ENCODE peak calls at places on chromosome 7, in six cellular contexts. H, W, I, F, L and X are unnamed samples.

GRCh38 chr7:31373337-31374289 is 33.1 kb upstream of the NEUROD6 start:
- DNase-seq in H (no peak), W (peak), I (no peak), F (no peak), L (peak), X (peak)

GRCh38 chr7:69445549-69445948 is 152.7 kb upstream of the AUTS2 start:
- DNase-seq in H (no peak), W (no peak), I (no peak), F (no peak), L (no peak), X (no peak)

GRCh38 chr7:693280-693679 is 33.2 kb upstream of the DNAAF5 start:
- DNase-seq in H (no peak), W (no peak), I (no peak), F (no peak), L (no peak), X (no peak)

GRCh38 chr7:86914468-86915054 is 144.9 kb downstream of the ELAPOR2 start:
- DNase-seq in H (no peak), W (peak), I (no peak), F (no peak), L (peak), X (no peak)

GRCh38 chr7:10429516-10429915 is 544.2 kb upstream of the PHF14 start:
- DNase-seq in H (no peak), W (no peak), I (no peak), F (no peak), L (no peak), X (no peak)

GRCh38 chr7:31076051-31076450 is 23.9 kb downstream of the ADCYAP1R1 start:
- DNase-seq in H (no peak), W (no peak), I (no peak), F (no peak), L (no peak), X (no peak)

GRCh38 chr7:135877799-135878198 is 99.4 kb downstream of the MTPN start:
- DNase-seq in H (peak), W (peak), I (no peak), F (no peak), L (peak), X (no peak)

GRCh38 chr7:35891004-35891830 is 90.4 kb downstream of the SEPTIN7 start:
- DNase-seq in H (no peak), W (no peak), I (no peak), F (no peak), L (no peak), X (no peak)

GRCh38 chr7:40811666-40812065 is 676.9 kb downstream of the SUGCT start:
- DNase-seq in H (no peak), W (no peak), I (no peak), F (no peak), L (no peak), X (no peak)

GRCh38 chr7:3931843-3932242 is 630.8 kb downstream of the SDK1 start:
- DNase-seq in H (no peak), W (no peak), I (no peak), F (no peak), L (no peak), X (no peak)

GRCh38 chr7:22269963-22270362 is 87.0 kb downstream of the RAPGEF5 start:
- DNase-seq in H (no peak), W (no peak), I (no peak), F (no peak), L (no peak), X (no peak)

GRCh38 chr7:11760372-11760771 is 71.6 kb downstream of the THSD7A start:
- DNase-seq in H (peak), W (peak), I (no peak), F (no peak), L (no peak), X (no peak)

GRCh38 chr7:122470859-122471258 is 166.3 kb upstream of the FEZF1 start:
- DNase-seq in H (no peak), W (no peak), I (no peak), F (no peak), L (no peak), X (no peak)

GRCh38 chr7:94908204-94909022 is 1.0 kb downstream of the PPP1R9A start:
- DNase-seq in H (peak), W (peak), I (peak), F (no peak), L (peak), X (peak)

GRCh38 chr7:102173669-102174068 is 113.0 kb upstream of the SH2B2 start:
- DNase-seq in H (no peak), W (no peak), I (no peak), F (no peak), L (no peak), X (no peak)

GRCh38 chr7:102170417-102170970 is 116.2 kb upstream of the SH2B2 start:
- DNase-seq in H (no peak), W (peak), I (no peak), F (no peak), L (no peak), X (no peak)

GRCh38 chr7:102165136-102165535 is 121.5 kb upstream of the SH2B2 start:
- DNase-seq in H (no peak), W (no peak), I (no peak), F (no peak), L (no peak), X (no peak)

GRCh38 chr7:102167254-102167653 is 119.4 kb upstream of the SH2B2 start:
- DNase-seq in H (no peak), W (no peak), I (no peak), F (no peak), L (no peak), X (no peak)

GRCh38 chr7:102169651-102170416 is 116.8 kb upstream of the SH2B2 start:
- DNase-seq in H (no peak), W (peak), I (no peak), F (no peak), L (no peak), X (no peak)
- TF ChIP-seq CTCF in H (no peak), W (no peak), I (no peak), F (no peak), L (no peak), X (no peak)

GRCh38 chr7:133344275-133344674 is 91.4 kb downstream of the EXOC4 start:
- DNase-seq in H (no peak), W (peak), I (no peak), F (no peak), L (peak), X (no peak)

GRCh38 chr7:133352430-133352829 is 99.6 kb downstream of the EXOC4 start:
- DNase-seq in H (no peak), W (no peak), I (no peak), F (no peak), L (no peak), X (no peak)

GRCh38 chr7:133353775-133354174 is 100.9 kb downstream of the EXOC4 start:
- DNase-seq in H (no peak), W (no peak), I (no peak), F (no peak), L (no peak), X (no peak)

GRCh38 chr7:133345690-133346421 is 93.0 kb downstream of the EXOC4 start:
- DNase-seq in H (no peak), W (no peak), I (no peak), F (no peak), L (no peak), X (no peak)

GRCh38 chr7:133349101-133349500 is 96.2 kb downstream of the EXOC4 start:
- DNase-seq in H (no peak), W (no peak), I (no peak), F (no peak), L (no peak), X (no peak)
- TF ChIP-seq CTCF in H (no peak), W (no peak), I (no peak), F (no peak), L (no peak), X (no peak)

DNA sequence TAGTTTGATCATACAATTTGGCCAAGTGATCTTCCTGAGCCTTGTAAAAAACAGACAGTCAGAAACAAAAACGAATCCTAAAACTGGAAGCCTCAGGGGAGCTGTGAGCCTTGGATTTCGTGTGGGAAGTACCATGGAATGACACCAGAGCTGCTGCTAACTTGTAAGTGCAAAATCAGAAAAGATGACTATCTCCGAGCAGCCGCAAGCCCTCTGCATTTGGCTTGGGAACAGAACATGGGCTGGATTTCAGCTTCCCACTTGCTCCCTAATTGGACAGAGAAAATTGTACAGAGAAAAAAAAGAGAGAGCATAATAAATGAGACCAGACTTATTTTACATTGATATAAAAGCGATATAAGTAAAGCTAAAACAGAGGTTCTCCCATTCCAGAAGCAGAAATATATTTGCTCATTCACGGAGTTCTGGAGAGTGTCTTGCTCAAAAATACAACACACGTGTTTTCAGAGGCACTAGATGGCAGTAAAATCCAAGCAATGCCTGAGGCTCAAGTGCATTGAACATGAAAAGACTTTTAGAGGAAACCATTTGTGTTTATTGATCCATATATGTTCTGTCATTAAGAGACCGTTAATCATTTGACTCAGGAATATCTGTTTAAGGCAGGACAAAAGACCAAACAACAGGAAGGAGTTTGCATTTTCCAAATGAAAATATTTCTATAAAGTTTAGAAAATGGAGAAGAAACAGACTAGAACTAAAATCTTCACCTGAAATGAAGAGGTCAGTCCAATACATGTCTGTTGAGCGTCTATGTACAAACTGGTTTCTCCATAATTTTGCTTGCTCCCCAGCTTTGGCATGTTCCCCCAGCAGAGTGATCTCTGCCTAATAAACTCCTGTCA is 78.3 kb upstream of the SLC26A5 start:
- DNase-seq in H (peak), W (peak), I (no peak), F (no peak), L (peak), X (no peak)
- TF ChIP-seq CTCF in H (peak), W (peak), I (no peak), F (no peak), L (peak), X (no peak)

GRCh38 chr7:45080265-45080957 is 8.4 kb downstream of the NACAD start:
- DNase-seq in H (no peak), W (no peak), I (no peak), F (no peak), L (no peak), X (no peak)

GRCh38 chr7:45077579-45077978 is 11.2 kb downstream of the NACAD start:
- DNase-seq in H (no peak), W (no peak), I (no peak), F (no peak), L (no peak), X (no peak)

GRCh38 chr7:45075871-45076796 is 12.6 kb downstream of the NACAD start:
- DNase-seq in H (no peak), W (no peak), I (no peak), F (no peak), L (no peak), X (no peak)

GRCh38 chr7:45076946-45077345 is 11.8 kb downstream of the NACAD start:
- DNase-seq in H (no peak), W (no peak), I (no peak), F (no peak), L (no peak), X (no peak)

GRCh38 chr7:45078199-45078681 is 10.5 kb downstream of the NACAD start:
- DNase-seq in H (no peak), W (no peak), I (no peak), F (no peak), L (no peak), X (no peak)
- TF ChIP-seq CTCF in H (no peak), W (no peak), I (no peak), F (no peak), L (no peak), X (no peak)

GRCh38 chr7:50202052-50202555 is 102.4 kb upstream of the IKZF1 start:
- DNase-seq in H (no peak), W (no peak), I (no peak), F (no peak), L (no peak), X (no peak)

GRCh38 chr7:50203521-50203920 is 101.0 kb upstream of the IKZF1 start:
- DNase-seq in H (no peak), W (no peak), I (no peak), F (no peak), L (no peak), X (no peak)

GRCh38 chr7:50205011-50205410 is 99.5 kb upstream of the IKZF1 start:
- DNase-seq in H (no peak), W (no peak), I (no peak), F (no peak), L (no peak), X (no peak)

GRCh38 chr7:50206521-50207250 is 97.8 kb upstream of the IKZF1 start:
- DNase-seq in H (no peak), W (no peak), I (no peak), F (peak), L (no peak), X (no peak)

DNA sequence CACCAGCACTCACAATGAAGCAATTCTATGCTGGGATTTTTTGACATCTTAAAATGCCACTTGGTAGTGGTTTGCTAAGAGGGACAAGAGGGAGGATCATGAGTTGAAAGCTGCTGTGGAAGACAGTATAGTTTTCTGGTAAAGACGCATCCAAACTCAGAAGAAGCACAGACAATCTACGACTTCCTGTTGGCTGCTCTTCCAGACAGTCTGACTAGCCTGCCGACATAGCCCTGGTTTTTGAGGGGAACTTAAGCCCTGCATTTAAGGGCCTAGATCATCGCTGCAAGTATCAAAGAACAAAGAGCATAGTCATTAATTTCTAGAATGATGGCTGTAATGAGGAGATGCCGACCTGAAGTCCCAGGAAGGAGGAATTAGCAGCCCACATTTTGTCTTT is 99.9 kb upstream of the IKZF1 start:
- DNase-seq in H (no peak), W (no peak), I (no peak), F (no peak), L (no peak), X (no peak)
- TF ChIP-seq CTCF in H (no peak), W (no peak), I (no peak), F (no peak), L (no peak), X (no peak)

GRCh38 chr7:139431459-139431858 is 52.0 kb downstream of the KLRG2 start:
- DNase-seq in H (no peak), W (no peak), I (no peak), F (no peak), L (peak), X (no peak)
- TF ChIP-seq CTCF in H (no peak), W (no peak), I (no peak), F (no peak), L (no peak), X (no peak)

GRCh38 chr7:28102778-28103177 is 77.8 kb downstream of the JAZF1 start:
- DNase-seq in H (peak), W (peak), I (no peak), F (no peak), L (peak), X (no peak)
- TF ChIP-seq CTCF in H (no peak), W (no peak), I (no peak), F (no peak), L (no peak), X (no peak)

DNA sequence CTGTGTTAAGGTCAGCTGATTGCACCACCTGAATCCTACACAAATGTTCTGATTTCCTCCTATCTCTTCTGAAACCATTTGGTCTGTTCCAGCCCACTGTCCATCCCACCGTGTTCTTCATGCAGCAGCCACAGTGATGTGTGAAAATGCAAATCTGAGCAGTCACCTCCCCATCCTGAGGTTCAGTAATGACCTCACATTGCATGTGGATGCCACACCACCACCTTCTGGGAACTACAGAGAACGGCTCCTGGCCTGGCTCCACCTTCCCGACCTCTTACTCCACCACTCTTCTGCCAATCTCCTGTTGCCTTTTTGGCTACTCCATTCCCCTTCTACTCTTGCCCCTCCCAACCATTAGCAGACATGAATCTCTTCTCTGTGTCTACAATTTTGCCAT is 244.4 kb downstream of the TNS3 start:
- DNase-seq in H (no peak), W (no peak), I (no peak), F (no peak), L (no peak), X (no peak)
- TF ChIP-seq CTCF in H (no peak), W (no peak), I (no peak), F (no peak), L (no peak), X (no peak)